ENCODE peak calls at places on chromosome 22, in seven cellular contexts. S is CD4-positive, CD25-positive, alpha-beta regulatory T cell; Q is GM13976; Y is head of caudate nucleus; L is activated CD4-positive, alpha-beta T cell treated with anti-CD3 and anti-CD28 coated beads for 1 hour; W is activated CD8-positive, alpha-beta memory T cell treated with anti-CD3 and anti-CD28 coated beads, Interleukin-2, amount 50 U/mL, for 4 hours; O is MCF 10A. Z is an unnamed sample.
A peak's percentile ranks its signal among the peaks of the same experiment; 100 is the strongest.

GRCh38 chr22:47476226-47476625 is 713.8 kb downstream of the TBC1D22A start:
- DNase-seq in Q (no peak), Y (no peak), W (no peak), L (no peak), O (peak; percentile 9), S (no peak), Z (no peak)

GRCh38 chr22:47380692-47381091 is 618.2 kb downstream of the TBC1D22A start:
- DNase-seq in W (peak; percentile 5), S (no peak), O (no peak), L (no peak), Q (no peak), Y (no peak), Z (no peak)

GRCh38 chr22:43570531-43571144 is 158.8 kb downstream of the MPPED1 start:
- DNase-seq in S (no peak), O (no peak), Y (no peak), L (no peak), W (no peak), Q (no peak), Z (no peak)

GRCh38 chr22:31619611-31620300 is 42.3 kb downstream of the PISD start:
- DNase-seq in O (no peak), W (no peak), S (no peak), Y (no peak), L (no peak), Q (no peak), Z (no peak)

GRCh38 chr22:23147632-23148387 is 2.5 kb downstream of the RAB36 start:
- DNase-seq in Y (no peak), S (no peak), W (no peak), Q (no peak), L (no peak), O (peak; percentile 54), Z (no peak)

GRCh38 chr22:32584650-32585049 is 110.0 kb downstream of the FBXO7 start:
- DNase-seq in O (no peak), Q (no peak), S (no peak), W (no peak), L (no peak), Y (no peak), Z (no peak)

GRCh38 chr22:42704896-42705295 is 15.8 kb downstream of the A4GALT start:
- DNase-seq in Y (no peak), L (no peak), O (no peak), Q (no peak), S (no peak), W (no peak), Z (no peak)

GRCh38 chr22:17105143-17106129 is 15.7 kb downstream of the TMEM121B start:
- DNase-seq in L (no peak), S (no peak), O (no peak), W (no peak), Q (peak; percentile 17), Y (no peak), Z (no peak)

GRCh38 chr22:50505776-50506610 is 1.5 kb downstream of the LMF2 start:
- DNase-seq in W (no peak), L (no peak), O (no peak), Q (no peak), S (no peak), Y (no peak), Z (peak; percentile 89)

GRCh38 chr22:38638734-38639133 is 17.5 kb downstream of the FAM227A start:
- DNase-seq in L (no peak), Q (no peak), W (no peak), S (no peak), O (no peak), Y (no peak), Z (no peak)

GRCh38 chr22:33652596-33652995 is 267.7 kb downstream of the LARGE1 start:
- DNase-seq in L (no peak), O (no peak), W (no peak), S (no peak), Q (no peak), Y (no peak), Z (no peak)

GRCh38 chr22:21455334-21456089 is 11.7 kb upstream of the TMEM191C start:
- DNase-seq in Y (no peak), O (no peak), S (no peak), Q (no peak), W (peak; percentile 8), L (no peak), Z (no peak)

GRCh38 chr22:44225091-44225689 is 44.5 kb downstream of the PARVG start:
- DNase-seq in Q (no peak), S (no peak), Y (no peak), L (no peak), W (no peak), O (no peak), Z (no peak)

GRCh38 chr22:36510966-36511881 is 4.4 kb upstream of the FOXRED2 start:
- DNase-seq in S (peak; percentile 48), Q (no peak), O (peak; percentile 47), L (no peak), Y (peak; percentile 44), W (peak; percentile 42), Z (no peak)

GRCh38 chr22:25094579-25094978 is 105.1 kb upstream of the CRYBB3 start:
- DNase-seq in L (no peak), W (no peak), S (no peak), Q (no peak), Y (no peak), O (no peak), Z (no peak)

GRCh38 chr22:33922268-33922667 is 2.0 kb upstream of the LARGE1 start:
- DNase-seq in W (no peak), L (no peak), S (peak; percentile 22), O (no peak), Q (no peak), Y (peak; percentile 46), Z (peak; percentile 15)

GRCh38 chr22:27223317-27224177 is 566.2 kb downstream of the MIAT start:
- DNase-seq in W (no peak), O (peak; percentile 35), L (no peak), S (no peak), Q (no peak), Y (no peak), Z (no peak)

GRCh38 chr22:39349506-39349966 is 255 bp upstream of the SYNGR1 start:
- DNase-seq in O (no peak), W (peak; percentile 28), Q (peak; percentile 77), S (peak; percentile 11), Y (peak; percentile 50), L (no peak), Z (peak; percentile 32)

GRCh38 chr22:50114221-50114981 is 24.6 kb downstream of the MOV10L1 start:
- DNase-seq in S (no peak), L (no peak), W (no peak), Y (no peak), O (peak; percentile 14), Q (no peak), Z (no peak)

GRCh38 chr22:43213066-43213465 is 26.1 kb upstream of the TTLL12 start:
- DNase-seq in Y (no peak), Q (no peak), L (no peak), S (no peak), W (no peak), O (no peak), Z (no peak)

GRCh38 chr22:37808294-37808657 is 542 bp downstream of the GCAT start:
- DNase-seq in L (no peak), S (no peak), Q (no peak), O (no peak), Y (no peak), W (no peak), Z (no peak)

GRCh38 chr22:46110215-46110614 is 40.1 kb upstream of the PPARA start:
- DNase-seq in W (no peak), O (peak; percentile 72), Y (no peak), Q (no peak), S (no peak), L (no peak), Z (peak; percentile 74)

GRCh38 chr22:42637555-42637954 is 2.8 kb downstream of the ATP5MGL start:
- DNase-seq in W (no peak), S (no peak), Q (no peak), Y (no peak), O (peak; percentile 68), L (no peak), Z (no peak)

GRCh38 chr22:50186789-50187523 is 1.2 kb downstream of the TRABD start:
- DNase-seq in W (no peak), Y (no peak), L (no peak), Q (no peak), S (peak; percentile 35), O (no peak), Z (peak; percentile 34)

GRCh38 chr22:47605441-47605840 is 843.0 kb downstream of the TBC1D22A start:
- DNase-seq in Q (no peak), S (no peak), Y (no peak), O (no peak), W (no peak), L (no peak), Z (no peak)

GRCh38 chr22:30553971-30554370 is 7.4 kb upstream of the SEC14L6 start:
- DNase-seq in L (no peak), Y (no peak), Q (no peak), S (no peak), O (no peak), W (no peak), Z (no peak)

GRCh38 chr22:35910013-35910860 is 118.4 kb downstream of the RBFOX2 start:
- DNase-seq in Y (no peak), Q (no peak), S (no peak), W (no peak), O (no peak), L (no peak), Z (no peak)

GRCh38 chr22:50482107-50483074 is 1.0 kb downstream of the ADM2 start:
- DNase-seq in W (no peak), L (no peak), Y (no peak), Q (no peak), O (no peak), S (no peak), Z (peak; percentile 75)

GRCh38 chr22:50140615-50141014 is 29.9 kb upstream of the PANX2 start:
- DNase-seq in S (no peak), O (peak; percentile 14), L (no peak), W (no peak), Y (no peak), Q (no peak), Z (no peak)

GRCh38 chr22:41917375-41917905 is 2.6 kb upstream of the SHISA8 start:
- DNase-seq in O (no peak), Q (no peak), W (no peak), S (no peak), L (no peak), Y (no peak), Z (peak; percentile 54)

GRCh38 chr22:49959782-49960158 is 802 bp upstream of the PIM3 start:
- DNase-seq in W (no peak), L (no peak), O (peak; percentile 81), S (no peak), Y (no peak), Q (no peak), Z (peak; percentile 93)

GRCh38 chr22:46613606-46613997 is 6.6 kb upstream of the GRAMD4 start:
- DNase-seq in Q (peak; percentile 69), S (no peak), O (no peak), L (no peak), Y (no peak), W (no peak), Z (peak; percentile 74)

Z was measured in pancreas.